ENCODE peak calls at places on chromosome 14, in six cellular contexts. U is tibial nerve, N is EL, M is upper lobe of right lung, V is foreskin fibroblast, Z is ovary. D is an unnamed sample.

GRCh38 chr14:61322799-61323290 is 1.5 kb downstream of the PRKCH start:
- DNase-seq in V (no peak), Z (no peak), M (no peak), N (peak; percentile 6), U (no peak), D (no peak)

GRCh38 chr14:22996823-22997301 is 13.1 kb downstream of the C14orf93 start:
- DNase-seq in U (no peak), N (no peak), V (no peak), Z (peak; percentile 59), M (no peak), D (no peak)

GRCh38 chr14:101358320-101358569 is 203.1 kb upstream of the DIO3 start:
- DNase-seq in U (no peak), M (no peak), Z (no peak), N (no peak), V (no peak), D (no peak)

GRCh38 chr14:76975051-76975450 is 53.5 kb downstream of the IRF2BPL start:
- DNase-seq in V (no peak), U (no peak), Z (no peak), M (no peak), N (no peak), D (no peak)

GRCh38 chr14:69712217-69712565 is 54.8 kb upstream of the SRSF5 start:
- DNase-seq in N (no peak), Z (no peak), U (no peak), M (no peak), V (no peak), D (no peak)

GRCh38 chr14:91419044-91419397 is 1.4 kb upstream of the CCDC88C start:
- DNase-seq in N (no peak), U (no peak), Z (no peak), V (no peak), M (no peak), D (no peak)

GRCh38 chr14:96053600-96054381 is 14.6 kb downstream of the C14orf132 start:
- DNase-seq in M (no peak), U (peak; percentile 52), Z (no peak), N (peak; percentile 89), V (peak; percentile 94), D (no peak)

GRCh38 chr14:92121207-92121669 is 268 bp downstream of the NDUFB1 start:
- DNase-seq in U (peak; percentile 23), M (no peak), N (peak; percentile 52), Z (no peak), V (peak; percentile 21), D (no peak)

GRCh38 chr14:23623962-23624361 is 12.2 kb upstream of the DHRS2 start:
- DNase-seq in V (no peak), M (no peak), N (no peak), U (no peak), Z (no peak), D (no peak)

GRCh38 chr14:56241441-56241840 is 123.2 kb downstream of the PELI2 start:
- DNase-seq in U (no peak), M (no peak), Z (no peak), V (peak; percentile 14), N (peak; percentile 42), D (no peak)

GRCh38 chr14:104893435-104894207 is 28.6 kb downstream of the CEP170B start:
- DNase-seq in M (peak; percentile 64), U (no peak), V (no peak), Z (peak; percentile 31), N (no peak), D (peak; percentile 32)

GRCh38 chr14:68248481-68249255 is 429.1 kb downstream of the RAD51B start:
- DNase-seq in M (peak; percentile 63), Z (peak; percentile 56), N (peak; percentile 62), U (no peak), V (peak; percentile 63), D (peak; percentile 36)

GRCh38 chr14:23548351-23549318 is 2.9 kb downstream of the ZFHX2 start:
- DNase-seq in Z (no peak), N (peak; percentile 73), M (no peak), V (no peak), U (no peak), D (no peak)

GRCh38 chr14:76307786-76308780 is 67.9 kb upstream of the ESRRB start:
- DNase-seq in N (peak; percentile 39), U (no peak), V (no peak), Z (no peak), M (no peak), D (no peak)

GRCh38 chr14:101819251-101819990 is 57.9 kb downstream of the PPP2R5C start:
- DNase-seq in M (no peak), N (no peak), Z (no peak), U (no peak), V (no peak), D (no peak)

GRCh38 chr14:44428239-44428924 is 78.7 kb downstream of the FSCB start:
- DNase-seq in V (no peak), M (no peak), N (no peak), U (no peak), Z (no peak), D (peak; percentile 48)

GRCh38 chr14:47040490-47040889 is 388.9 kb upstream of the RPL10L start:
- DNase-seq in U (no peak), N (no peak), V (no peak), Z (no peak), M (no peak), D (peak; percentile 34)

GRCh38 chr14:64569108-64570045 is 19.6 kb downstream of the PPP1R36 start:
- DNase-seq in Z (peak; percentile 38), V (peak; percentile 77), M (no peak), N (peak; percentile 77), U (peak; percentile 55), D (peak; percentile 18)

GRCh38 chr14:52032196-52032865 is 36.5 kb downstream of the NID2 start:
- DNase-seq in N (peak; percentile 58), V (no peak), Z (no peak), U (no peak), M (no peak), D (no peak)

GRCh38 chr14:68667313-68667791 is 125.5 kb downstream of the ZFP36L1 start:
- DNase-seq in U (no peak), N (no peak), V (no peak), M (no peak), Z (no peak), D (no peak)

GRCh38 chr14:67187826-67188225 is 1.4 kb upstream of the GARIN2 start:
- DNase-seq in N (peak; percentile 78), U (no peak), M (no peak), Z (no peak), V (peak; percentile 53), D (no peak)